ENCODE peak calls at places on chromosomes 12 and 14, in ten cellular contexts. B, G, M, N, J, Y, W, H, L and P are unnamed samples.

GRCh38 chr12:124326104-124326503 is 31.2 kb downstream of the RFLNA start:
- DNase-seq in L (no peak), M (no peak), B (no peak), G (no peak), Y (no peak), H (no peak), J (no peak), N (no peak), W (no peak), P (no peak)

GRCh38 chr12:9708853-9709252 is 24.0 kb downstream of the CLECL1 start:
- DNase-seq in B (no peak), M (no peak), N (no peak), G (no peak), W (no peak), H (no peak), J (no peak), Y (no peak), L (no peak), P (no peak)

GRCh38 chr14:103522649-103523582 is at the start of gene CKB:
- DNase-seq in G (no peak), B (no peak), W (peak; percentile 71), N (peak; percentile 79), M (peak; percentile 61), J (peak; percentile 88), Y (peak; percentile 87), L (no peak), H (no peak), P (peak; percentile 79)

GRCh38 chr14:103558071-103558882 is 4.2 kb downstream of the BAG5 start:
- DNase-seq in J (peak; percentile 35), B (no peak), L (peak; percentile 43), N (peak; percentile 19), W (no peak), H (peak; percentile 11), Y (peak; percentile 31), G (no peak), M (peak; percentile 76), P (no peak)

GRCh38 chr12:27186240-27186839 is 57.7 kb upstream of the STK38L start:
- DNase-seq in J (no peak), N (no peak), H (no peak), M (no peak), Y (no peak), B (no peak), L (no peak), W (no peak), G (no peak), P (no peak)

GRCh38 chr12:49827351-49828099 is 688 bp downstream of the NCKAP5L start:
- DNase-seq in L (no peak), Y (peak; percentile 13), W (peak; percentile 92), G (no peak), B (peak; percentile 43), N (peak; percentile 71), J (peak; percentile 85), H (peak; percentile 38), M (peak; percentile 66), P (peak; percentile 53)

GRCh38 chr14:50932592-50933500 is 11.4 kb downstream of the PYGL start:
- DNase-seq in L (no peak), N (no peak), H (no peak), W (peak; percentile 76), B (no peak), Y (no peak), G (no peak), M (no peak), J (no peak), P (no peak)

GRCh38 chr12:124525455-124525854 is 42.0 kb downstream of the NCOR2 start:
- DNase-seq in L (no peak), N (no peak), M (no peak), J (no peak), G (no peak), B (no peak), W (no peak), Y (no peak), H (no peak), P (no peak)

GRCh38 chr12:93763746-93764147 is 86.6 kb downstream of the CRADD start:
- DNase-seq in H (no peak), N (peak; percentile 12), M (no peak), J (no peak), B (no peak), Y (no peak), W (peak; percentile 41), G (no peak), L (no peak), P (no peak)

GRCh38 chr14:91009501-91010152 is 50.8 kb downstream of the RPS6KA5 start:
- DNase-seq in G (no peak), B (no peak), Y (no peak), H (no peak), J (no peak), N (no peak), L (no peak), M (no peak), W (no peak), P (no peak)

GRCh38 chr12:52434760-52435530 is 774 bp upstream of the KRT75 start:
- DNase-seq in H (no peak), G (no peak), N (no peak), Y (no peak), L (no peak), J (no peak), W (no peak), M (no peak), B (no peak), P (no peak)

GRCh38 chr12:126898562-126898961 is 1368.4 kb upstream of the TMEM132C start:
- DNase-seq in G (no peak), Y (no peak), M (no peak), L (no peak), H (no peak), W (no peak), B (no peak), J (no peak), N (no peak), P (no peak)

GRCh38 chr12:131003676-131004075 is 50.0 kb downstream of the ADGRD1 start:
- DNase-seq in Y (no peak), N (no peak), H (no peak), J (no peak), L (no peak), B (no peak), W (no peak), M (no peak), G (no peak), P (no peak)

GRCh38 chr14:89702151-89702936 is 252.2 kb downstream of the EFCAB11 start:
- DNase-seq in L (peak; percentile 48), Y (peak; percentile 19), B (no peak), N (no peak), W (no peak), J (no peak), G (no peak), H (no peak), M (peak; percentile 22), P (no peak)

GRCh38 chr14:77324289-77324688 is 3.5 kb downstream of the GSTZ1 start:
- DNase-seq in H (no peak), J (no peak), B (no peak), N (no peak), M (no peak), W (no peak), Y (no peak), L (no peak), G (no peak), P (no peak)

GRCh38 chr12:60152756-60153155 is 556.9 kb downstream of the SLC16A7 start:
- DNase-seq in N (peak; percentile 40), W (no peak), B (no peak), Y (no peak), M (no peak), H (no peak), G (no peak), J (no peak), L (no peak), P (no peak)

GRCh38 chr14:99521176-99522024 is 40.2 kb downstream of the CCNK start:
- DNase-seq in N (no peak), M (no peak), Y (no peak), J (peak; percentile 4), G (no peak), B (no peak), W (no peak), L (no peak), H (no peak), P (no peak)

GRCh38 chr12:51852404-51853137 is 4.1 kb upstream of the FIGNL2 start:
- DNase-seq in H (no peak), N (no peak), G (no peak), Y (no peak), B (no peak), L (no peak), J (no peak), M (no peak), W (no peak), P (no peak)